ENCODE peak calls at places on chromosomes 3 and 15, in six cellular contexts. One of them, this sample, is unnamed.

GRCh38 chr3:195106418-195106906 is 164.5 kb downstream of the XXYLT1 start:
- DNase-seq in left lung: peak; percentile 94
- DNase-seq in cardiac muscle cell: peak; percentile 74
- DNase-seq in heart right ventricle: peak; percentile 66
- DNase-seq in testis: peak; percentile 76
- DNase-seq in endothelial cell: peak; percentile 80
- DNase-seq in this sample: peak; percentile 87

GRCh38 chr3:188362405-188362831 is 208.5 kb downstream of the LPP start:
- DNase-seq in left lung: no peak
- DNase-seq in cardiac muscle cell: no peak
- DNase-seq in heart right ventricle: no peak
- DNase-seq in testis: no peak
- DNase-seq in endothelial cell: no peak
- DNase-seq in this sample: no peak

GRCh38 chr15:39079296-39079834 is 501.5 kb upstream of the THBS1 start:
- DNase-seq in left lung: no peak
- DNase-seq in cardiac muscle cell: peak; percentile 24
- DNase-seq in heart right ventricle: no peak
- DNase-seq in testis: no peak
- DNase-seq in endothelial cell: no peak
- DNase-seq in this sample: no peak

GRCh38 chr15:75921732-75922703 is 18.3 kb downstream of the FBXO22 start:
- DNase-seq in left lung: no peak
- DNase-seq in cardiac muscle cell: peak; percentile 62
- DNase-seq in heart right ventricle: peak; percentile 32
- DNase-seq in testis: peak; percentile 41
- DNase-seq in endothelial cell: peak; percentile 51
- DNase-seq in this sample: no peak

GRCh38 chr3:123419156-123419849 is 29.6 kb downstream of the ADCY5 start:
- DNase-seq in left lung: no peak
- DNase-seq in cardiac muscle cell: no peak
- DNase-seq in heart right ventricle: no peak
- DNase-seq in testis: no peak
- DNase-seq in endothelial cell: no peak
- DNase-seq in this sample: no peak

GRCh38 chr15:32098033-32098432 is 67.7 kb downstream of the CHRNA7 start:
- DNase-seq in left lung: no peak
- DNase-seq in cardiac muscle cell: no peak
- DNase-seq in heart right ventricle: no peak
- DNase-seq in testis: no peak
- DNase-seq in endothelial cell: peak; percentile 28
- DNase-seq in this sample: no peak

GRCh38 chr3:27657871-27658270 is 64.3 kb downstream of the EOMES start:
- DNase-seq in left lung: no peak
- DNase-seq in cardiac muscle cell: no peak
- DNase-seq in heart right ventricle: no peak
- DNase-seq in testis: no peak
- DNase-seq in endothelial cell: no peak
- DNase-seq in this sample: no peak

GRCh38 chr3:71254658-71255057 is 328.9 kb downstream of the FOXP1 start:
- DNase-seq in left lung: no peak
- DNase-seq in cardiac muscle cell: no peak
- DNase-seq in heart right ventricle: no peak
- DNase-seq in testis: no peak
- DNase-seq in endothelial cell: no peak
- DNase-seq in this sample: no peak

GRCh38 chr3:171829841-171830559 is 13.1 kb upstream of the TMEM212 start:
- DNase-seq in left lung: peak; percentile 84
- DNase-seq in cardiac muscle cell: peak; percentile 79
- DNase-seq in heart right ventricle: peak; percentile 87
- DNase-seq in testis: peak; percentile 88
- DNase-seq in endothelial cell: peak; percentile 77
- DNase-seq in this sample: peak; percentile 34

GRCh38 chr3:187957209-187957981 is 196.6 kb upstream of the LPP start:
- DNase-seq in left lung: no peak
- DNase-seq in cardiac muscle cell: no peak
- DNase-seq in heart right ventricle: no peak
- DNase-seq in testis: no peak
- DNase-seq in endothelial cell: no peak
- DNase-seq in this sample: no peak

GRCh38 chr15:70001859-70002258 is 95.9 kb downstream of the TLE3 start:
- DNase-seq in left lung: no peak
- DNase-seq in cardiac muscle cell: no peak
- DNase-seq in heart right ventricle: no peak
- DNase-seq in testis: no peak
- DNase-seq in endothelial cell: no peak
- DNase-seq in this sample: no peak

GRCh38 chr15:24269923-24270322 is 405.7 kb upstream of the NPAP1 start:
- DNase-seq in left lung: peak; percentile 72
- DNase-seq in cardiac muscle cell: no peak
- DNase-seq in heart right ventricle: no peak
- DNase-seq in testis: no peak
- DNase-seq in endothelial cell: no peak
- DNase-seq in this sample: no peak

GRCh38 chr15:68537097-68537496 is 41.7 kb upstream of the CORO2B start:
- DNase-seq in left lung: no peak
- DNase-seq in cardiac muscle cell: no peak
- DNase-seq in heart right ventricle: no peak
- DNase-seq in testis: no peak
- DNase-seq in endothelial cell: no peak
- DNase-seq in this sample: no peak

GRCh38 chr15:98875309-98875708 is 132.3 kb downstream of the PGPEP1L start:
- DNase-seq in left lung: no peak
- DNase-seq in cardiac muscle cell: no peak
- DNase-seq in heart right ventricle: no peak
- DNase-seq in testis: no peak
- DNase-seq in endothelial cell: no peak
- DNase-seq in this sample: no peak

GRCh38 chr3:177810162-177810623 is 612.9 kb upstream of the TBL1XR1 start:
- DNase-seq in left lung: no peak
- DNase-seq in cardiac muscle cell: no peak
- DNase-seq in heart right ventricle: no peak
- DNase-seq in testis: no peak
- DNase-seq in endothelial cell: no peak
- DNase-seq in this sample: no peak

GRCh38 chr15:89898628-89899302 is 5.0 kb upstream of the AP3S2 start:
- DNase-seq in left lung: no peak
- DNase-seq in cardiac muscle cell: peak; percentile 46
- DNase-seq in heart right ventricle: no peak
- DNase-seq in testis: peak; percentile 28
- DNase-seq in endothelial cell: peak; percentile 44
- DNase-seq in this sample: peak; percentile 76

GRCh38 chr15:90101130-90101968 is 919 bp downstream of the IDH2 start:
- DNase-seq in left lung: no peak
- DNase-seq in cardiac muscle cell: peak; percentile 69
- DNase-seq in heart right ventricle: peak; percentile 74
- DNase-seq in testis: peak; percentile 44
- DNase-seq in endothelial cell: peak; percentile 54
- DNase-seq in this sample: peak; percentile 66

GRCh38 chr15:62821384-62822131 is 221.0 kb upstream of the TPM1 start:
- DNase-seq in left lung: no peak
- DNase-seq in cardiac muscle cell: no peak
- DNase-seq in heart right ventricle: no peak
- DNase-seq in testis: no peak
- DNase-seq in endothelial cell: no peak
- DNase-seq in this sample: no peak

GRCh38 chr3:65811917-65812316 is 226.8 kb downstream of the MAGI1 start:
- DNase-seq in left lung: no peak
- DNase-seq in cardiac muscle cell: no peak
- DNase-seq in heart right ventricle: no peak
- DNase-seq in testis: no peak
- DNase-seq in endothelial cell: no peak
- DNase-seq in this sample: no peak

GRCh38 chr15:100029868-100030479 is 296.7 kb upstream of the LYSMD4 start:
- DNase-seq in left lung: no peak
- DNase-seq in cardiac muscle cell: no peak
- DNase-seq in heart right ventricle: no peak
- DNase-seq in testis: no peak
- DNase-seq in endothelial cell: no peak
- DNase-seq in this sample: no peak

GRCh38 chr3:53171827-53172505 is 11.0 kb downstream of the PRKCD start:
- DNase-seq in left lung: peak; percentile 82
- DNase-seq in cardiac muscle cell: no peak
- DNase-seq in heart right ventricle: no peak
- DNase-seq in testis: no peak
- DNase-seq in endothelial cell: no peak
- DNase-seq in this sample: no peak

GRCh38 chr3:127016043-127016343 is 33.1 kb downstream of the PLXNA1 start:
- DNase-seq in left lung: no peak
- DNase-seq in cardiac muscle cell: no peak
- DNase-seq in heart right ventricle: no peak
- DNase-seq in testis: peak; percentile 47
- DNase-seq in endothelial cell: no peak
- DNase-seq in this sample: no peak

GRCh38 chr15:83310521-83311456 is 26.3 kb upstream of the BNC1 start:
- DNase-seq in left lung: no peak
- DNase-seq in cardiac muscle cell: no peak
- DNase-seq in heart right ventricle: no peak
- DNase-seq in testis: no peak
- DNase-seq in endothelial cell: no peak
- DNase-seq in this sample: no peak

GRCh38 chr15:88243895-88244787 is 12.4 kb downstream of the NTRK3 start:
- DNase-seq in left lung: no peak
- DNase-seq in cardiac muscle cell: peak; percentile 53
- DNase-seq in heart right ventricle: no peak
- DNase-seq in testis: peak; percentile 49
- DNase-seq in endothelial cell: peak; percentile 51
- DNase-seq in this sample: peak; percentile 46
- TF ChIP-seq CTCF in left lung: peak; percentile 47
- TF ChIP-seq CTCF in cardiac muscle cell: peak; percentile 78
- TF ChIP-seq CTCF in heart right ventricle: peak; percentile 54
- TF ChIP-seq CTCF in testis: peak; percentile 62
- TF ChIP-seq CTCF in endothelial cell: peak; percentile 47
- TF ChIP-seq CTCF in this sample: peak; percentile 57

GRCh38 chr3:106540743-106541142 is 671.9 kb upstream of the CBLB start:
- DNase-seq in left lung: no peak
- DNase-seq in cardiac muscle cell: no peak
- DNase-seq in heart right ventricle: no peak
- DNase-seq in testis: no peak
- DNase-seq in endothelial cell: no peak
- DNase-seq in this sample: no peak
- TF ChIP-seq CTCF in left lung: no peak
- TF ChIP-seq CTCF in cardiac muscle cell: no peak
- TF ChIP-seq CTCF in heart right ventricle: no peak
- TF ChIP-seq CTCF in testis: no peak
- TF ChIP-seq CTCF in endothelial cell: no peak
- TF ChIP-seq CTCF in this sample: no peak

DNA sequence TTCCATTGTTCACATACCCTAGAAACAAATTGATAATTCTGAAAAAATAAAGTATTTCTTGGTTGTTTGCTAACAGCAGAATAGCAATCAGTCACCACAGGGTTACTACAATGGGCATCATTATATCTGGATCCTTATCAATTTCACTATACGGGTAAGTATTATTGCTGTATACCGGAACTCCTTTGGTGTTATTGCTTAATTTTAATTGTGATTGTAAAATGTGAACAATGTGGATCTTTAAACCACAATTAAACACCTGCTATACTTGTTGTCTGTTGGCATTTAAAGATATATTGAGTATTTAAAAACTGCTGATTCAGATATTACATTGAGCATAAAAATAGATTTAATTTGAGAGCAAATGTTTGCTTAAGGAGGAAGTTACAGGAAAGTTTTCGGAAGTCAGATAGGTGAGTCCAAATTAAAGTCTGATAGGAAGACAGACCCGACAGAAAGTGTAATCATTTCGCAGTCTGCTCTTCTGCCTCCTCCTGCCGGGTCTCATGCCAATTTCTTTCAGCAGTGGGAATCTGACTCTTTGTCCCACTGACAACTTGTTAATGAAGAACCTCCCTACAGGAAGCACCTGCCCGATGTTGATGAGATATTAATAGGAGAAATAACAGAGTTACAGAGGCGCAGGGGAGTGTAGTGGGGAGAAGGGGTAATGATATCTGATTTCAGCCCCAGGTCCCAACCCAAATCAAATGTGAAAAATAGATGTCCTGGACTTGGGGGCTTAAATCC is 169.8 kb upstream of the TBC1D5 start:
- DNase-seq in left lung: no peak
- DNase-seq in cardiac muscle cell: no peak
- DNase-seq in heart right ventricle: no peak
- DNase-seq in testis: no peak
- DNase-seq in endothelial cell: no peak
- DNase-seq in this sample: no peak
- TF ChIP-seq CTCF in left lung: no peak
- TF ChIP-seq CTCF in cardiac muscle cell: no peak
- TF ChIP-seq CTCF in heart right ventricle: no peak
- TF ChIP-seq CTCF in testis: no peak
- TF ChIP-seq CTCF in endothelial cell: no peak
- TF ChIP-seq CTCF in this sample: no peak

GRCh38 chr15:65189102-65189740 is 4.1 kb upstream of the CLPX start:
- DNase-seq in left lung: no peak
- DNase-seq in cardiac muscle cell: peak; percentile 65
- DNase-seq in heart right ventricle: no peak
- DNase-seq in testis: peak; percentile 49
- DNase-seq in endothelial cell: peak; percentile 48
- DNase-seq in this sample: peak; percentile 65
- TF ChIP-seq CTCF in left lung: peak; percentile 0
- TF ChIP-seq CTCF in cardiac muscle cell: peak; percentile 82
- TF ChIP-seq CTCF in heart right ventricle: peak; percentile 63
- TF ChIP-seq CTCF in testis: peak; percentile 58
- TF ChIP-seq CTCF in endothelial cell: no peak
- TF ChIP-seq CTCF in this sample: peak; percentile 48

DNA sequence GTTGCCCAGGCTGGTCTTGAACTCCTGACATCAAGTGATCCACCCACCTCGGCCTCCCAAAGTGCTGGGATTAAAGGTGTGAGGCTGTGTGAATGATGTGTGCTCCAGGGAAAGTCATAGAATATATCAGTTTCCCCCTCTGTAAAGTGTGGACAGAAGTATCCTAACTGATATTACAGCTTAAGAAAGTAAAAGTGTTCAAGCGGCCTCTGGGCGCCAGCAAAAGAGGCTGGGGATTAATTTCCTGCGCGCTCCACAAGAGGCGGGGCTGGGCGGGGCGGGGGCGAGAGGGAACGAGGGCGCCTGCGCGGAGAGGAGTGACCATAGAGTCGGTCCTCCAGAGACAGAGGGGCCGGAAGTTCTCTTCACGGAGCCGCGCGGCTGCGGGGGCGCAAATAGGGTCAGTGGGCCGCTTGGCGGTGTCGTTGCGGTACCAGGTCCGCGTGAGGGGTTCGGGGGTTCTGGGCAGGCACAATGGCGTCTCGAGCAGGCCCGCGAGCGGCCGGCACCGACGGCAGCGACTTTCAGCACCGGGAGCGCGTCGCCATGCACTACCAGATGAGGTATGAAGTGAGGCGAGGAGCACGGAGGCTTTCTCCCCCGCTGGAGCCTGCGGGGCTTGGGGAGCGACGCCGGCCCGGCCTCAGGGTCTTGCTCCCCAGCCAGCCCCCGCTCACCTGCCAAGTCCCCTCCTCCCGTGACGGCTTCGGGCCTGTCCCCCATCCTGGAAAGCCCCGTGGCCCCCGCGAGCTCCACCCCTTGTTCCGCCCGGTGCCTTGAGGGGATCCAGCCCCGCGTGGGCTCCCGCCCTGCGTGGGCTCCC is at the start of gene JAGN1:
- DNase-seq in left lung: peak; percentile 95
- DNase-seq in cardiac muscle cell: peak; percentile 93
- DNase-seq in heart right ventricle: peak; percentile 92
- DNase-seq in testis: peak; percentile 94
- DNase-seq in endothelial cell: peak; percentile 83
- DNase-seq in this sample: peak; percentile 95
- TF ChIP-seq CTCF in left lung: peak; percentile 6
- TF ChIP-seq CTCF in cardiac muscle cell: no peak
- TF ChIP-seq CTCF in heart right ventricle: no peak
- TF ChIP-seq CTCF in testis: no peak
- TF ChIP-seq CTCF in endothelial cell: no peak
- TF ChIP-seq CTCF in this sample: no peak

This sample was measured in GM20000.